ENCODE peak calls at places on chromosome 11, in eight cellular contexts. One of them, this sample, is unnamed.

GRCh38 chr11:8906629-8907028 is 4.4 kb upstream of the AKIP1 start:
- DNase-seq in fibroblast of pulmonary artery: peak; percentile 72
- DNase-seq in Kasumi-1: no peak
- DNase-seq in A549: peak; percentile 65
- DNase-seq in stimulated activated CD4-positive, alpha-beta T cell treated with anti-CD3 and anti-CD28 coated beads, TNF-alpha, amount 100 ng/mL, for 1 hour: no peak
- DNase-seq in NCI-H1436: no peak
- DNase-seq in GM12891: no peak
- DNase-seq in IMR-90: peak; percentile 84
- DNase-seq in this sample: no peak

GRCh38 chr11:73152861-73153483 is 10.9 kb upstream of the FCHSD2 start:
- DNase-seq in A549: no peak
- DNase-seq in NCI-H1436: no peak
- DNase-seq in IMR-90: no peak
- DNase-seq in GM12891: no peak
- DNase-seq in Kasumi-1: peak; percentile 25
- DNase-seq in stimulated activated CD4-positive, alpha-beta T cell treated with anti-CD3 and anti-CD28 coated beads, TNF-alpha, amount 100 ng/mL, for 1 hour: no peak
- DNase-seq in fibroblast of pulmonary artery: no peak
- DNase-seq in this sample: no peak

GRCh38 chr11:116601734-116602636 is 170.8 kb downstream of the BUD13 start:
- DNase-seq in Kasumi-1: no peak
- DNase-seq in IMR-90: peak; percentile 3
- DNase-seq in NCI-H1436: peak; percentile 48
- DNase-seq in A549: no peak
- DNase-seq in stimulated activated CD4-positive, alpha-beta T cell treated with anti-CD3 and anti-CD28 coated beads, TNF-alpha, amount 100 ng/mL, for 1 hour: no peak
- DNase-seq in GM12891: no peak
- DNase-seq in fibroblast of pulmonary artery: peak; percentile 63
- DNase-seq in this sample: no peak

GRCh38 chr11:67648140-67648795 is 2.3 kb downstream of the ACY3 start:
- DNase-seq in A549: peak; percentile 59
- DNase-seq in IMR-90: no peak
- DNase-seq in fibroblast of pulmonary artery: no peak
- DNase-seq in GM12891: peak; percentile 78
- DNase-seq in stimulated activated CD4-positive, alpha-beta T cell treated with anti-CD3 and anti-CD28 coated beads, TNF-alpha, amount 100 ng/mL, for 1 hour: peak; percentile 18
- DNase-seq in NCI-H1436: peak; percentile 53
- DNase-seq in Kasumi-1: peak; percentile 77
- DNase-seq in this sample: no peak

GRCh38 chr11:70233962-70234361 is 30.9 kb downstream of the FADD start:
- DNase-seq in A549: no peak
- DNase-seq in GM12891: no peak
- DNase-seq in IMR-90: no peak
- DNase-seq in stimulated activated CD4-positive, alpha-beta T cell treated with anti-CD3 and anti-CD28 coated beads, TNF-alpha, amount 100 ng/mL, for 1 hour: no peak
- DNase-seq in fibroblast of pulmonary artery: no peak
- DNase-seq in NCI-H1436: no peak
- DNase-seq in Kasumi-1: no peak
- DNase-seq in this sample: no peak

GRCh38 chr11:126282361-126282741 is 542 bp upstream of the TIRAP start:
- DNase-seq in Kasumi-1: peak; percentile 23
- DNase-seq in NCI-H1436: peak; percentile 22
- DNase-seq in GM12891: no peak
- DNase-seq in A549: no peak
- DNase-seq in fibroblast of pulmonary artery: peak; percentile 44
- DNase-seq in IMR-90: peak; percentile 35
- DNase-seq in stimulated activated CD4-positive, alpha-beta T cell treated with anti-CD3 and anti-CD28 coated beads, TNF-alpha, amount 100 ng/mL, for 1 hour: no peak
- DNase-seq in this sample: no peak

GRCh38 chr11:92986585-92986984 is 17.1 kb downstream of the MTNR1B start:
- DNase-seq in IMR-90: no peak
- DNase-seq in fibroblast of pulmonary artery: no peak
- DNase-seq in NCI-H1436: no peak
- DNase-seq in stimulated activated CD4-positive, alpha-beta T cell treated with anti-CD3 and anti-CD28 coated beads, TNF-alpha, amount 100 ng/mL, for 1 hour: no peak
- DNase-seq in Kasumi-1: no peak
- DNase-seq in GM12891: no peak
- DNase-seq in A549: no peak
- DNase-seq in this sample: no peak

GRCh38 chr11:94297967-94298576 is 6.3 kb upstream of the IZUMO1R start:
- DNase-seq in stimulated activated CD4-positive, alpha-beta T cell treated with anti-CD3 and anti-CD28 coated beads, TNF-alpha, amount 100 ng/mL, for 1 hour: no peak
- DNase-seq in IMR-90: no peak
- DNase-seq in NCI-H1436: no peak
- DNase-seq in A549: no peak
- DNase-seq in GM12891: no peak
- DNase-seq in Kasumi-1: peak; percentile 3
- DNase-seq in fibroblast of pulmonary artery: no peak
- DNase-seq in this sample: no peak

GRCh38 chr11:120231963-120232362 is 8.0 kb upstream of the POU2F3 start:
- DNase-seq in GM12891: no peak
- DNase-seq in fibroblast of pulmonary artery: no peak
- DNase-seq in NCI-H1436: no peak
- DNase-seq in Kasumi-1: no peak
- DNase-seq in A549: no peak
- DNase-seq in stimulated activated CD4-positive, alpha-beta T cell treated with anti-CD3 and anti-CD28 coated beads, TNF-alpha, amount 100 ng/mL, for 1 hour: no peak
- DNase-seq in IMR-90: no peak
- DNase-seq in this sample: no peak

GRCh38 chr11:16791494-16791961 is 53.1 kb downstream of the C11orf58 start:
- DNase-seq in IMR-90: peak; percentile 95
- DNase-seq in NCI-H1436: no peak
- DNase-seq in Kasumi-1: peak; percentile 50
- DNase-seq in stimulated activated CD4-positive, alpha-beta T cell treated with anti-CD3 and anti-CD28 coated beads, TNF-alpha, amount 100 ng/mL, for 1 hour: no peak
- DNase-seq in fibroblast of pulmonary artery: peak; percentile 97
- DNase-seq in A549: peak; percentile 68
- DNase-seq in GM12891: no peak
- DNase-seq in this sample: no peak

GRCh38 chr11:70205049-70205725 is 2.1 kb downstream of the FADD start:
- DNase-seq in stimulated activated CD4-positive, alpha-beta T cell treated with anti-CD3 and anti-CD28 coated beads, TNF-alpha, amount 100 ng/mL, for 1 hour: no peak
- DNase-seq in A549: no peak
- DNase-seq in Kasumi-1: no peak
- DNase-seq in NCI-H1436: no peak
- DNase-seq in GM12891: no peak
- DNase-seq in IMR-90: peak; percentile 26
- DNase-seq in fibroblast of pulmonary artery: peak; percentile 35
- DNase-seq in this sample: no peak

GRCh38 chr11:119222308-119222707 is 16.2 kb downstream of the CBL start:
- DNase-seq in GM12891: no peak
- DNase-seq in fibroblast of pulmonary artery: peak; percentile 72
- DNase-seq in NCI-H1436: peak; percentile 1
- DNase-seq in IMR-90: peak; percentile 81
- DNase-seq in stimulated activated CD4-positive, alpha-beta T cell treated with anti-CD3 and anti-CD28 coated beads, TNF-alpha, amount 100 ng/mL, for 1 hour: no peak
- DNase-seq in Kasumi-1: no peak
- DNase-seq in A549: no peak
- DNase-seq in this sample: no peak

GRCh38 chr11:9849384-9849783 is 185.5 kb downstream of the SWAP70 start:
- DNase-seq in A549: no peak
- DNase-seq in IMR-90: no peak
- DNase-seq in stimulated activated CD4-positive, alpha-beta T cell treated with anti-CD3 and anti-CD28 coated beads, TNF-alpha, amount 100 ng/mL, for 1 hour: no peak
- DNase-seq in fibroblast of pulmonary artery: no peak
- DNase-seq in GM12891: no peak
- DNase-seq in Kasumi-1: peak; percentile 51
- DNase-seq in NCI-H1436: no peak
- DNase-seq in this sample: no peak

GRCh38 chr11:33086017-33086416 is 46.6 kb downstream of the TCP11L1 start:
- DNase-seq in NCI-H1436: no peak
- DNase-seq in A549: no peak
- DNase-seq in fibroblast of pulmonary artery: no peak
- DNase-seq in Kasumi-1: no peak
- DNase-seq in IMR-90: no peak
- DNase-seq in stimulated activated CD4-positive, alpha-beta T cell treated with anti-CD3 and anti-CD28 coated beads, TNF-alpha, amount 100 ng/mL, for 1 hour: no peak
- DNase-seq in GM12891: no peak
- DNase-seq in this sample: no peak

GRCh38 chr11:1085440-1086170 is 10.9 kb downstream of the MUC2 start:
- DNase-seq in GM12891: no peak
- DNase-seq in stimulated activated CD4-positive, alpha-beta T cell treated with anti-CD3 and anti-CD28 coated beads, TNF-alpha, amount 100 ng/mL, for 1 hour: no peak
- DNase-seq in NCI-H1436: no peak
- DNase-seq in fibroblast of pulmonary artery: no peak
- DNase-seq in A549: no peak
- DNase-seq in Kasumi-1: no peak
- DNase-seq in IMR-90: no peak
- DNase-seq in this sample: no peak

GRCh38 chr11:119166368-119167076 is 2.0 kb upstream of the NLRX1 start:
- DNase-seq in stimulated activated CD4-positive, alpha-beta T cell treated with anti-CD3 and anti-CD28 coated beads, TNF-alpha, amount 100 ng/mL, for 1 hour: no peak
- DNase-seq in NCI-H1436: no peak
- DNase-seq in A549: peak; percentile 47
- DNase-seq in GM12891: no peak
- DNase-seq in fibroblast of pulmonary artery: peak; percentile 45
- DNase-seq in IMR-90: peak; percentile 51
- DNase-seq in Kasumi-1: no peak
- DNase-seq in this sample: no peak

GRCh38 chr11:65204646-65205601 is 23.2 kb downstream of the CAPN1 start:
- DNase-seq in A549: peak; percentile 81
- DNase-seq in GM12891: peak; percentile 84
- DNase-seq in fibroblast of pulmonary artery: peak; percentile 42
- DNase-seq in NCI-H1436: peak; percentile 9
- DNase-seq in stimulated activated CD4-positive, alpha-beta T cell treated with anti-CD3 and anti-CD28 coated beads, TNF-alpha, amount 100 ng/mL, for 1 hour: no peak
- DNase-seq in IMR-90: peak; percentile 13
- DNase-seq in Kasumi-1: peak; percentile 32
- DNase-seq in this sample: peak; percentile 95

This sample was measured in H1.